ENCODE peak calls at places on chromosomes 7 and 10, in nine cellular contexts. C, R, Y, U, B, D, S, O and W are unnamed samples. For H3K36me3, the result is how much of the 10 kb centered on the place peaks cover.

GRCh38 chr10:97596101-97597055 is 6.9 kb downstream of the C10orf62 start:
- DNase-seq in C (peak), R (no peak), Y (no peak), U (peak), B (no peak), D (no peak), S (peak), O (peak), W (peak)

GRCh38 chr10:93589648-93590562 is 11.1 kb downstream of the RBP4 start:
- DNase-seq in C (no peak), R (no peak), Y (no peak), U (no peak), B (no peak), D (no peak), S (no peak), O (no peak), W (no peak)

GRCh38 chr10:100791254-100792058 is 46.1 kb downstream of the PAX2 start:
- DNase-seq in C (no peak), R (no peak), Y (no peak), U (no peak), B (no peak), D (no peak), S (no peak), O (no peak), W (no peak)

GRCh38 chr10:28800144-28800543 is 122.8 kb downstream of the BAMBI start:
- DNase-seq in C (no peak), R (no peak), Y (no peak), U (peak), B (no peak), D (no peak), S (no peak), O (no peak), W (no peak)

GRCh38 chr10:94358480-94358879 is 4.3 kb downstream of the NOC3L start:
- DNase-seq in C (no peak), R (no peak), Y (no peak), U (peak), B (no peak), D (no peak), S (no peak), O (peak), W (no peak)

GRCh38 chr10:34319197-34319846 is 495.8 kb downstream of the PARD3 start:
- DNase-seq in C (no peak), R (no peak), Y (no peak), U (peak), B (peak), D (peak), S (no peak), O (peak), W (no peak)

GRCh38 chr10:94038024-94038423 is 44.3 kb downstream of the PLCE1 start:
- DNase-seq in C (no peak), R (no peak), Y (no peak), U (peak), B (no peak), D (no peak), S (no peak), O (peak), W (peak)

GRCh38 chr7:131602304-131602993 is 46.0 kb upstream of the PODXL start:
- DNase-seq in C (no peak), R (no peak), Y (no peak), U (no peak), B (no peak), D (no peak), S (no peak), O (no peak), W (no peak)

GRCh38 chr10:26486304-26486703 is 48.2 kb downstream of the APBB1IP start:
- DNase-seq in C (no peak), R (no peak), Y (no peak), U (peak), B (no peak), D (no peak), S (peak), O (peak), W (no peak)

GRCh38 chr10:89427629-89428028 is 13.3 kb downstream of the IFIT5 start:
- DNase-seq in C (no peak), R (no peak), Y (no peak), U (peak), B (no peak), D (no peak), S (no peak), O (peak), W (no peak)

GRCh38 chr10:22500567-22501369 is 155.5 kb downstream of the SPAG6 start:
- DNase-seq in C (no peak), R (no peak), Y (no peak), U (no peak), B (no peak), D (no peak), S (no peak), O (no peak), W (no peak)

GRCh38 chr7:18648849-18649758 is 153.6 kb downstream of the HDAC9 start:
- DNase-seq in C (no peak), R (no peak), Y (no peak), U (peak), B (no peak), D (no peak), S (no peak), O (peak), W (no peak)

GRCh38 chr7:42854521-42855118 is 57.2 kb downstream of the C7orf25 start:
- DNase-seq in C (no peak), R (no peak), Y (no peak), U (no peak), B (no peak), D (no peak), S (no peak), O (no peak), W (no peak)

GRCh38 chr10:81680374-81680773 is 194.6 kb upstream of the NRG3 start:
- DNase-seq in C (no peak), R (no peak), Y (no peak), U (no peak), B (no peak), D (no peak), S (no peak), O (no peak), W (no peak)

GRCh38 chr7:114973147-114973546 is 51.3 kb downstream of the MDFIC start:
- DNase-seq in C (no peak), R (no peak), Y (no peak), U (peak), B (no peak), D (no peak), S (no peak), O (peak), W (no peak)

GRCh38 chr7:55063633-55064032 is 44.8 kb downstream of the EGFR start:
- DNase-seq in C (no peak), R (no peak), Y (no peak), U (peak), B (no peak), D (no peak), S (no peak), O (peak), W (no peak)

GRCh38 chr7:37480642-37481041 is 32.0 kb upstream of the ELMO1 start:
- DNase-seq in C (no peak), R (no peak), Y (no peak), U (no peak), B (no peak), D (no peak), S (no peak), O (no peak), W (no peak)

GRCh38 chr7:101420436-101420835 is 57.8 kb downstream of the COL26A1 start:
- DNase-seq in C (no peak), R (no peak), Y (no peak), U (no peak), B (no peak), D (no peak), S (no peak), O (peak), W (peak)

GRCh38 chr7:867406-868188 is 8.8 kb upstream of the GET4 start:
- DNase-seq in C (peak), R (peak), Y (no peak), U (peak), B (peak), D (peak), S (peak), O (no peak), W (no peak)

GRCh38 chr7:116582164-116582732 is 57.4 kb downstream of the CAV1 start:
- DNase-seq in C (no peak), R (no peak), Y (no peak), U (peak), B (no peak), D (no peak), S (no peak), O (no peak), W (no peak)

GRCh38 chr7:16293669-16294425 is 127.5 kb downstream of the CRPPA start:
- DNase-seq in C (no peak), R (no peak), Y (no peak), U (no peak), B (no peak), D (no peak), S (no peak), O (peak), W (no peak)

GRCh38 chr7:24801910-24802699 is 44.8 kb upstream of the GSDME start:
- DNase-seq in C (no peak), R (no peak), Y (no peak), U (peak), B (no peak), D (no peak), S (no peak), O (no peak), W (no peak)

GRCh38 chr10:109773818-109774440 is 149.4 kb downstream of the XPNPEP1 start:
- DNase-seq in C (no peak), R (no peak), Y (no peak), U (peak), B (no peak), D (no peak), S (no peak), O (peak), W (peak)

GRCh38 chr10:66822801-66823200 is 103.0 kb upstream of the LRRTM3 start:
- DNase-seq in C (no peak), R (no peak), Y (no peak), U (no peak), B (peak), D (no peak), S (no peak), O (no peak), W (peak)

GRCh38 chr7:5597772-5598171 is 174.1 kb upstream of the TNRC18 start:
- DNase-seq in C (no peak), R (no peak), Y (no peak), U (no peak), B (no peak), D (no peak), S (no peak), O (no peak), W (peak)

GRCh38 chr10:100999742-101000601 is at the start of gene LZTS2:
- DNase-seq in C (peak), R (peak), Y (no peak), U (no peak), B (no peak), D (peak), S (peak), O (no peak), W (peak)

GRCh38 chr10:581776-582330 is 107.6 kb downstream of the DIP2C start:
- DNase-seq in C (no peak), R (no peak), Y (no peak), U (peak), B (no peak), D (no peak), S (no peak), O (no peak), W (peak)

GRCh38 chr10:124152139-124152780 is 58.9 kb upstream of the CHST15 start:
- DNase-seq in C (peak), R (peak), Y (no peak), U (peak), B (peak), D (peak), S (peak), O (peak), W (peak)

GRCh38 chr10:84541289-84541637 is 212.9 kb downstream of the CCSER2 start:
- DNase-seq in C (no peak), R (no peak), Y (peak), U (no peak), B (no peak), D (no peak), S (no peak), O (no peak), W (peak)

GRCh38 chr10:34906021-34906965 is 91.2 kb upstream of the PARD3 start:
- DNase-seq in C (peak), R (no peak), Y (no peak), U (peak), B (no peak), D (no peak), S (peak), O (no peak), W (peak)

GRCh38 chr10:31345886-31346285 is 26.9 kb downstream of the ZEB1 start:
- DNase-seq in C (no peak), R (no peak), Y (no peak), U (peak), B (no peak), D (no peak), S (no peak), O (no peak), W (no peak)

DNA sequence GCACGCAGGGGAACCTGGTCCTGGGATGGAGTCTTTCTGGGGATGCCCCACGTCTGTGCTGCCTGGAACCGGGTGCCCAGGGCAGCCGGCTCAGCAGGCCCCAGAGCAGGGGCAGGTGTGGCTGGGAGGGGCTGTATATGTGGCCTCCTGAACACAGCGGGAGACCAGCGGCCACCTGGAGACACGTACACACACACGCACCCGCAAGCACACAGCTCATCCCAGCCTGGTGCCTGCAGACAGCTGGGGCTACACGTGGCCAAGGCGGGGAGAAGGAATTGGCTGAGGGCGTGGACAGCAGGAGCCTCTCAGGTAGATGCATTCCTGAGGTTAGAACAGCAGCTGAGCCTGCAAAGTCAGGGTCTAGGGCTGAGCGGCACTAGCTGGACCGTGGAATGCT is 14.0 kb downstream of the ADAM8 start:
- DNase-seq in C (peak), R (no peak), Y (no peak), U (no peak), B (peak), D (no peak), S (no peak), O (no peak), W (no peak)
- H3K4me3 ChIP-seq in C (no peak), R (no peak), Y (no peak), U (no peak), B (no peak), D (no peak), S (no peak), O (no peak), W (no peak)

GRCh38 chr10:104120061-104120460 is 1.9 kb upstream of the SFR1 start:
- DNase-seq in C (no peak), R (no peak), Y (no peak), U (no peak), B (no peak), D (no peak), S (no peak), O (peak), W (no peak)

GRCh38 chr10:104120512-104120902 is 1.5 kb upstream of the SFR1 start:
- DNase-seq in C (no peak), R (no peak), Y (no peak), U (no peak), B (no peak), D (no peak), S (no peak), O (no peak), W (no peak)

GRCh38 chr10:104120903-104121484 is 977 bp upstream of the SFR1 start:
- DNase-seq in C (peak), R (peak), Y (peak), U (peak), B (peak), D (peak), S (peak), O (peak), W (peak)

GRCh38 chr10:104121485-104122272 is at the start of gene SFR1:
- DNase-seq in C (peak), R (peak), Y (peak), U (peak), B (peak), D (peak), S (peak), O (peak), W (peak)

GRCh38 chr10:104117839-104118323 is 4.1 kb upstream of the SFR1 start:
- DNase-seq in C (no peak), R (no peak), Y (no peak), U (peak), B (no peak), D (no peak), S (no peak), O (peak), W (no peak)
- H3K36me3 ChIP-seq in C (under half), R (under half), Y (under half), U (under half), B (under half), D (under half), S (under half), O (under half), W (under half)

GRCh38 chr10:51073461-51074237 is 638 bp upstream of the PRKG1 start:
- DNase-seq in C (peak), R (peak), Y (no peak), U (peak), B (peak), D (peak), S (peak), O (peak), W (peak)

GRCh38 chr10:51074238-51075028 is at the start of gene PRKG1:
- DNase-seq in C (peak), R (peak), Y (peak), U (peak), B (peak), D (peak), S (peak), O (peak), W (peak)

GRCh38 chr10:51075802-51076201 is 1.5 kb downstream of the PRKG1 start:
- DNase-seq in C (no peak), R (no peak), Y (no peak), U (no peak), B (no peak), D (no peak), S (no peak), O (no peak), W (no peak)

GRCh38 chr10:51077507-51077906 is 3.2 kb downstream of the PRKG1 start:
- DNase-seq in C (no peak), R (no peak), Y (no peak), U (no peak), B (no peak), D (no peak), S (no peak), O (peak), W (no peak)

DNA sequence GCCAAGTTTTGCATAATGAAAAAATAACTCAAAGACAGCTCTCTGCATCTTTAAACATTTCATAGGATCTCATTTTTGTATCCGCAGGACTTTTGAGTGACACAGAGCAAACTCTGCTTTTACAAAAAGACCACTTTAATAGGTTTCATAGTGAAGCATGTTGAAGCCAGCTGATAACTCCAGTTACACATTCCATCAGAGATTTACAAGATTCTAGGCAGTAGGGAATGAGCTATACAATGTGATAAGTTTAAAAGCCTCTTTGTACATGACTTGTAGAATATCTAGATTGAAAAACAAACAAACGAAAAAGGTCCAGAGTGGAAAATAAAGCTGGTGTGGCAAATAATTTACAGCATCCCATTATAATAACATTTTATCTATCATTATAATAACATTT is 2.2 kb downstream of the PRKG1 start:
- DNase-seq in C (no peak), R (no peak), Y (no peak), U (no peak), B (no peak), D (no peak), S (no peak), O (no peak), W (no peak)
- H3K4me3 ChIP-seq in C (peak), R (peak), Y (no peak), U (no peak), B (peak), D (peak), S (peak), O (no peak), W (no peak)

DNA sequence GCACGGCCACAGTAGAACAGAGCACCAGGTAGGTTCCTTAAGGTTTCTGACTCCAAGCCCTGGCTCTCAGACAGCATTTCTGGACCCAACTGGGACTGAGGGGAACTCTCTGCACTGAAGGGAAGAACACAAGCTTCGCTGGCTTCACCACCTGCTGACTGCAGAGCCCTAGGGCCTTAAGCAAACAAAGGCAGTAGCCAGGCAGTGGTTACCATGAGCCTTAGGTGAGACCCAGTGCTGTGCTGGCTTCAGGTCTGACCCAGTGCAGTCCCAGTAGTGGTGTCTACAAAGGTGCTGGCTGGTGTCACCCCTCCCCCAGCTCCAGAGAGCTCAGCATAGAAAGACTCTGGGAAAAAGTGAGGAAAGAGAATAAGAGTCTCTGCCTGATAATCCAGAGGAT is 59.5 kb downstream of the SIRT1 start:
- DNase-seq in C (no peak), R (no peak), Y (no peak), U (no peak), B (no peak), D (no peak), S (no peak), O (no peak), W (no peak)
- H3K36me3 ChIP-seq in C (under half), R (half or more), Y (under half), U (under half), B (under half), D (half or more), S (under half), O (under half), W (under half)

GRCh38 chr10:132517951-132518521 is 19.6 kb upstream of the INPP5A start:
- DNase-seq in C (peak), R (no peak), Y (no peak), U (no peak), B (no peak), D (no peak), S (no peak), O (no peak), W (peak)
- H3K4me3 ChIP-seq in C (no peak), R (peak), Y (peak), U (no peak), B (no peak), D (no peak), S (no peak), O (peak), W (peak)

DNA sequence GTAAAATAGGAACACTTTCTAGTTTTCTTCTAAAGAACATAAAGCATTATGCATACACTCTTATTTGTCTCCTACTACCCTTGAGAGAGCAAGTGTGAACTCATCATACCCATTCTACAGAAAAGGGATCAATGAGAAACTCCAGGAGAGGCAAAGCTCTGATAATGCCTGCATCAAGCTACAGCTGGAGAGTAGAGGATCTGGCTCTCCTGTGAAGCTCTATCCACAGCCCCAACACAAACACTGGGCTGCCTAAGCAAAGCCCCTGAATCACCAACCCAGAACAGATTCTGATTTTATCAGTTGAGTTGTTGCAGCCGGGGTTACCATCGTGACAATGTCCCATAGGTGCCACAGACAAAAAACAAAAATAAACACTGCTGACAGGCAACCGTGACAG is 74.9 kb downstream of the NUDCD3 start:
- DNase-seq in C (no peak), R (no peak), Y (no peak), U (peak), B (no peak), D (no peak), S (no peak), O (peak), W (no peak)
- H3K36me3 ChIP-seq in C (under half), R (under half), Y (under half), U (under half), B (under half), D (half or more), S (under half), O (under half), W (under half)

DNA sequence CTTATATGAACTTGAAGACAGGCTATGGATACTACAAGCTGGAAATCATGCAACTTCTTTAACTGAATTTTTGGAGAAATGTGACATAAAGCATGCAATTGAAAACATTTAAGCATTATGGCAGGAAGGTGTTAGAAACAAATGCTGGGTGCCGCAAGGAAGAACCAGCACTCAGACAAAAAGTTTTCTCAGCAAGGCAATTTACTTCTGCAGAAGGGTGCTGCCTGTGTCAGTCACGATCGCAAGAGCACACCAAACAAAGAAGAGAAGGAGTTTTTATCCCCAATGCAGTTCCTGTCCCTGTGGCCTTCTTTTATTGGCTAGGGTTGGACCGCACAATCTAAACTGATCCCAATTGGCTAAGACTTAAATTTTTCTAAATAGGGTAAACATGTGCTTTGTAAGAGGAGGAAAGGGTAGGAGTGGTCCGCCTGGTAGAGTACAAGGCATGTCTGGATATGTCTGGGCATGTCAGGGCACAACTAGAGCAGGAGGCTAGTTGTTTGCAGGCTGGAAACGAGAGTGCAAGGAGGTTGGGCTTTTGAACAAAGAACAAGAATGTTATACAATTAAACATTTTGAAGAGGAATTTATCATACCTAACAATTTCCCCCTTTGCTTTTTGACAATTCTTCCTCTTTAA is 109.6 kb upstream of the FAM3C start:
- DNase-seq in C (no peak), R (no peak), Y (no peak), U (no peak), B (no peak), D (no peak), S (no peak), O (no peak), W (no peak)
- H3K4me3 ChIP-seq in C (no peak), R (no peak), Y (no peak), U (no peak), B (no peak), D (no peak), S (no peak), O (no peak), W (no peak)